ENCODE peak calls at places on chromosomes 1 and 21, in six cellular contexts. J, X, G, K, E and N are unnamed samples.

GRCh38 chr1:169550294-169550693 is 36.0 kb downstream of the F5 start:
- DNase-seq in J (no peak), X (no peak), G (peak; percentile 21), K (no peak), E (peak; percentile 40), N (peak; percentile 13)

GRCh38 chr1:99557556-99558256 is 88.2 kb upstream of the PALMD start:
- DNase-seq in J (no peak), X (no peak), G (no peak), K (no peak), E (no peak), N (no peak)

GRCh38 chr1:233662503-233663105 is 48.7 kb downstream of the KCNK1 start:
- DNase-seq in J (no peak), X (no peak), G (no peak), K (no peak), E (no peak), N (no peak)

GRCh38 chr1:21302747-21303715 is 12.8 kb upstream of the ECE1 start:
- DNase-seq in J (peak; percentile 86), X (no peak), G (no peak), K (no peak), E (no peak), N (no peak)

GRCh38 chr1:89295187-89295586 is 22.5 kb upstream of the GBP5 start:
- DNase-seq in J (no peak), X (no peak), G (no peak), K (no peak), E (no peak), N (no peak)

GRCh38 chr1:107622540-107622939 is 342.4 kb downstream of the VAV3 start:
- DNase-seq in J (no peak), X (no peak), G (no peak), K (no peak), E (no peak), N (no peak)

GRCh38 chr1:153572569-153573015 is 6.9 kb upstream of the S100A2 start:
- DNase-seq in J (peak; percentile 83), X (peak; percentile 80), G (peak; percentile 85), K (peak; percentile 90), E (peak; percentile 84), N (peak; percentile 92)

GRCh38 chr1:241677171-241677570 is 25.1 kb downstream of the WDR64 start:
- DNase-seq in J (no peak), X (no peak), G (no peak), K (no peak), E (no peak), N (no peak)

GRCh38 chr1:11341881-11342552 is 69.0 kb downstream of the UBIAD1 start:
- DNase-seq in J (no peak), X (no peak), G (no peak), K (no peak), E (no peak), N (no peak)

GRCh38 chr1:106768501-106768900 is 288.0 kb upstream of the PRMT6 start:
- DNase-seq in J (no peak), X (no peak), G (no peak), K (no peak), E (no peak), N (no peak)

GRCh38 chr1:201268604-201269151 is 14.6 kb upstream of the PKP1 start:
- DNase-seq in J (no peak), X (no peak), G (no peak), K (peak; percentile 68), E (no peak), N (peak; percentile 48)

GRCh38 chr1:116711061-116711582 is 43.1 kb upstream of the CD2 start:
- DNase-seq in J (no peak), X (no peak), G (no peak), K (no peak), E (no peak), N (peak; percentile 7)

GRCh38 chr21:35414511-35415139 is 365.5 kb upstream of the RUNX1 start:
- DNase-seq in J (no peak), X (no peak), G (no peak), K (no peak), E (no peak), N (no peak)

GRCh38 chr1:172837816-172838680 is 179.1 kb downstream of the FASLG start:
- DNase-seq in J (no peak), X (no peak), G (no peak), K (no peak), E (peak; percentile 89), N (no peak)

GRCh38 chr1:200053639-200054038 is 26.1 kb downstream of the NR5A2 start:
- DNase-seq in J (no peak), X (no peak), G (no peak), K (no peak), E (no peak), N (no peak)

GRCh38 chr21:44571296-44571695 is 2.2 kb upstream of the KRTAP10-4 start:
- DNase-seq in J (no peak), X (no peak), G (no peak), K (no peak), E (no peak), N (no peak)

GRCh38 chr21:31354604-31355443 is 10.8 kb upstream of the TIAM1 start:
- DNase-seq in J (no peak), X (no peak), G (no peak), K (no peak), E (peak; percentile 98), N (peak; percentile 70)

GRCh38 chr1:41500781-41501518 is 16.5 kb upstream of the EDN2 start:
- DNase-seq in J (no peak), X (no peak), G (no peak), K (no peak), E (no peak), N (peak; percentile 50)

GRCh38 chr1:156680056-156680455 is 2.8 kb upstream of the NES start:
- DNase-seq in J (no peak), X (no peak), G (no peak), K (no peak), E (no peak), N (no peak)

GRCh38 chr1:156682166-156682890 is 5.1 kb upstream of the NES start:
- DNase-seq in J (no peak), X (no peak), G (no peak), K (no peak), E (no peak), N (no peak)

GRCh38 chr1:156689035-156689959 is 12.1 kb upstream of the NES start:
- DNase-seq in J (peak; percentile 68), X (peak; percentile 62), G (peak; percentile 82), K (peak; percentile 87), E (peak; percentile 81), N (peak; percentile 92)

GRCh38 chr1:156681196-156681595 is 4.0 kb upstream of the NES start:
- DNase-seq in J (no peak), X (no peak), G (no peak), K (no peak), E (no peak), N (no peak)

GRCh38 chr1:156684227-156684782 is 7.1 kb upstream of the NES start:
- DNase-seq in J (no peak), X (no peak), G (no peak), K (no peak), E (no peak), N (no peak)
- TF ChIP-seq CTCF in J (no peak), X (no peak), G (no peak), K (no peak), E (no peak), N (no peak)

DNA sequence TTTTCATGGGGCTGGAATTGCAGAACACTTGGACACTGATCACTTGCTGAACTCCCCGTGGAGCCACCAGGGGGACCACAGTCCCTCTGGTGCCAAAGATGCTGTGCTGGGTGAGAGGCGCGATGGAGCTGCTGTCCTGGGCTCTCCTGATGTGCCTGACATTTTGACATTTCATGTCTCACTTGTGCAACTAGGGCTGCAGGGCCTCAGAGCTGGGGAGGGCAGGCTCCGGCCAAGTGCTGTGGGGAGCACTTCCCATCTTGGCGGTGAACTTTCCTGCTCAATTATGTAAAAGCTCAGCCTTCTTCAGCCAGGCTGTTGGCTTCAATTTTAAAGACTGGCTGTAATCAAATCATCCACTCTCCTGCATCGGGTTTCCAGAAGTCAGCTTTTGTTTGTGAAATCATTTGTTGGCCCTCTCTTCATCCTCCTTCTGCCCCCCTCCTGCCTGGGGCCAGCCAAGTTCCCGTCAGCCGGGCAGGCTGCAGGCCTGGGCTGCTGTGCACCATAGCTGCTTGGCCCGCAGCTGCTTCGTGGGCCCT is 36.8 kb downstream of the KCNAB2 start:
- DNase-seq in J (no peak), X (no peak), G (peak; percentile 36), K (peak; percentile 72), E (no peak), N (peak; percentile 8)
- TF ChIP-seq CTCF in J (no peak), X (no peak), G (no peak), K (no peak), E (peak; percentile 15), N (peak; percentile 21)

DNA sequence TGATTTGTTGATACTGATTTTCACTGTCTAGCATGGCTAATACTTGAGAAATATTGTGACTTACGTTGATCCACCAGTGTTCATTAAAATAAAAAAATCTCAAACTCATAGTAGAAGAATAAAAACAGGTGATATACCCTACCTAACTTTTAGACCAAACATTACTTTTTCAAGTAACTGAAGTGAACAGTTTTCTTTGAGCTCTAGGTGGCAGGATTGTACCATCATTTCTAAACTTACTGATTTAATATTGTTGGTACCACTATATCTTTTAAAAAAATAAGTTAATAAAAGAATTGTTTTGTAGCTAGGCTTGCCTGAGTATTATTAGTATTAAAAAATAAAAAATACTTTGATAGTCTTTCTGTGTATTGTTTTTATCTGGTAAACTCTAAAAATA is 21.5 kb downstream of the CDC73 start:
- DNase-seq in J (no peak), X (no peak), G (no peak), K (no peak), E (no peak), N (no peak)
- TF ChIP-seq CTCF in J (no peak), X (no peak), G (peak; percentile 5), K (peak; percentile 34), E (peak; percentile 22), N (no peak)

GRCh38 chr1:38028671-38029070 is 16.1 kb downstream of the UTP11 start:
- DNase-seq in J (no peak), X (no peak), G (no peak), K (no peak), E (no peak), N (no peak)
- TF ChIP-seq CTCF in J (no peak), X (no peak), G (no peak), K (no peak), E (no peak), N (peak; percentile 24)

GRCh38 chr1:44707959-44708831 is 22.8 kb downstream of the RNU5D-1 start:
- DNase-seq in J (no peak), X (peak; percentile 23), G (peak; percentile 44), K (no peak), E (peak; percentile 53), N (peak; percentile 45)
- TF ChIP-seq CTCF in J (peak; percentile 59), X (peak; percentile 61), G (peak; percentile 61), K (peak; percentile 62), E (peak; percentile 82), N (peak; percentile 24)

GRCh38 chr1:102174259-102174863 is 177.6 kb upstream of the OLFM3 start:
- DNase-seq in J (no peak), X (no peak), G (no peak), K (no peak), E (no peak), N (no peak)
- TF ChIP-seq CTCF in J (peak; percentile 27), X (no peak), G (no peak), K (no peak), E (no peak), N (no peak)

GRCh38 chr1:162357681-162358266 is 18.9 kb downstream of the SPATA46 start:
- DNase-seq in J (no peak), X (no peak), G (no peak), K (no peak), E (peak; percentile 18), N (peak; percentile 48)
- TF ChIP-seq CTCF in J (peak; percentile 14), X (no peak), G (no peak), K (peak; percentile 28), E (peak; percentile 73), N (peak; percentile 70)